ENCODE peak calls at places on chromosomes 13 and 19, in eight cellular contexts. One of them, this sample, is unnamed.

GRCh38 chr19:39557791-39558622 is 18.0 kb upstream of the EID2 start:
- DNase-seq in IMR-90: peak; percentile 11
- DNase-seq in CD8-positive, alpha-beta T cell: no peak
- DNase-seq in left lung: no peak
- DNase-seq in PC-3: peak; percentile 76
- DNase-seq in neuronal stem cell: no peak
- DNase-seq in tibial nerve: no peak
- DNase-seq in heart right ventricle: no peak
- DNase-seq in this sample: no peak

GRCh38 chr19:29712744-29713516 is 2.1 kb downstream of the C19orf12 start:
- DNase-seq in IMR-90: no peak
- DNase-seq in CD8-positive, alpha-beta T cell: no peak
- DNase-seq in left lung: no peak
- DNase-seq in PC-3: no peak
- DNase-seq in neuronal stem cell: no peak
- DNase-seq in tibial nerve: no peak
- DNase-seq in heart right ventricle: no peak
- DNase-seq in this sample: no peak

GRCh38 chr13:108895220-108895704 is 265.9 kb downstream of the MYO16 start:
- DNase-seq in IMR-90: peak; percentile 69
- DNase-seq in CD8-positive, alpha-beta T cell: no peak
- DNase-seq in left lung: no peak
- DNase-seq in PC-3: peak; percentile 88
- DNase-seq in neuronal stem cell: peak; percentile 6
- DNase-seq in tibial nerve: peak; percentile 56
- DNase-seq in heart right ventricle: no peak
- DNase-seq in this sample: no peak

GRCh38 chr13:65943024-65943423 is 1287.1 kb downstream of the PCDH9 start:
- DNase-seq in IMR-90: peak; percentile 45
- DNase-seq in CD8-positive, alpha-beta T cell: no peak
- DNase-seq in left lung: no peak
- DNase-seq in PC-3: peak; percentile 16
- DNase-seq in neuronal stem cell: no peak
- DNase-seq in tibial nerve: no peak
- DNase-seq in heart right ventricle: no peak
- DNase-seq in this sample: no peak

GRCh38 chr13:113623491-113624234 is 34.3 kb downstream of the ATP4B start:
- DNase-seq in IMR-90: no peak
- DNase-seq in CD8-positive, alpha-beta T cell: no peak
- DNase-seq in left lung: no peak
- DNase-seq in PC-3: no peak
- DNase-seq in neuronal stem cell: no peak
- DNase-seq in tibial nerve: no peak
- DNase-seq in heart right ventricle: no peak
- DNase-seq in this sample: no peak

GRCh38 chr19:48502720-48503018 is 9.0 kb downstream of the LMTK3 start:
- DNase-seq in IMR-90: no peak
- DNase-seq in CD8-positive, alpha-beta T cell: no peak
- DNase-seq in left lung: no peak
- DNase-seq in PC-3: no peak
- DNase-seq in neuronal stem cell: no peak
- DNase-seq in tibial nerve: no peak
- DNase-seq in heart right ventricle: no peak
- DNase-seq in this sample: no peak

GRCh38 chr19:2625434-2625833 is 77.1 kb downstream of the GNG7 start:
- DNase-seq in IMR-90: no peak
- DNase-seq in CD8-positive, alpha-beta T cell: no peak
- DNase-seq in left lung: peak; percentile 86
- DNase-seq in PC-3: no peak
- DNase-seq in neuronal stem cell: no peak
- DNase-seq in tibial nerve: peak; percentile 50
- DNase-seq in heart right ventricle: peak; percentile 43
- DNase-seq in this sample: no peak

GRCh38 chr19:33227242-33227650 is 1.6 kb upstream of the SLC7A10 start:
- DNase-seq in IMR-90: peak; percentile 6
- DNase-seq in CD8-positive, alpha-beta T cell: no peak
- DNase-seq in left lung: peak; percentile 76
- DNase-seq in PC-3: no peak
- DNase-seq in neuronal stem cell: no peak
- DNase-seq in tibial nerve: no peak
- DNase-seq in heart right ventricle: no peak
- DNase-seq in this sample: no peak

GRCh38 chr13:36795463-36795862 is 23.6 kb upstream of the RFXAP start:
- DNase-seq in IMR-90: no peak
- DNase-seq in CD8-positive, alpha-beta T cell: no peak
- DNase-seq in left lung: no peak
- DNase-seq in PC-3: no peak
- DNase-seq in neuronal stem cell: no peak
- DNase-seq in tibial nerve: no peak
- DNase-seq in heart right ventricle: no peak
- DNase-seq in this sample: no peak

GRCh38 chr19:50877338-50877737 is 4.1 kb downstream of the KLK2 start:
- DNase-seq in IMR-90: no peak
- DNase-seq in CD8-positive, alpha-beta T cell: no peak
- DNase-seq in left lung: no peak
- DNase-seq in PC-3: no peak
- DNase-seq in neuronal stem cell: no peak
- DNase-seq in tibial nerve: no peak
- DNase-seq in heart right ventricle: no peak
- DNase-seq in this sample: no peak

GRCh38 chr19:35942235-35942634 is 6.1 kb downstream of the LRFN3 start:
- DNase-seq in IMR-90: no peak
- DNase-seq in CD8-positive, alpha-beta T cell: no peak
- DNase-seq in left lung: peak; percentile 30
- DNase-seq in PC-3: no peak
- DNase-seq in neuronal stem cell: no peak
- DNase-seq in tibial nerve: no peak
- DNase-seq in heart right ventricle: no peak
- DNase-seq in this sample: no peak

GRCh38 chr19:52689804-52690394 is 44.9 kb downstream of the ZNF611 start:
- DNase-seq in IMR-90: no peak
- DNase-seq in CD8-positive, alpha-beta T cell: peak; percentile 33
- DNase-seq in left lung: peak; percentile 85
- DNase-seq in PC-3: no peak
- DNase-seq in neuronal stem cell: no peak
- DNase-seq in tibial nerve: peak; percentile 29
- DNase-seq in heart right ventricle: peak; percentile 40
- DNase-seq in this sample: no peak

GRCh38 chr19:3054972-3055740 is 7.1 kb downstream of the TLE5 start:
- DNase-seq in IMR-90: peak; percentile 17
- DNase-seq in CD8-positive, alpha-beta T cell: no peak
- DNase-seq in left lung: no peak
- DNase-seq in PC-3: peak; percentile 49
- DNase-seq in neuronal stem cell: no peak
- DNase-seq in tibial nerve: no peak
- DNase-seq in heart right ventricle: no peak
- DNase-seq in this sample: no peak

GRCh38 chr19:36514012-36514612 is 14.0 kb downstream of the ZNF260 start:
- DNase-seq in IMR-90: no peak
- DNase-seq in CD8-positive, alpha-beta T cell: no peak
- DNase-seq in left lung: no peak
- DNase-seq in PC-3: no peak
- DNase-seq in neuronal stem cell: no peak
- DNase-seq in tibial nerve: no peak
- DNase-seq in heart right ventricle: no peak
- DNase-seq in this sample: no peak

GRCh38 chr19:47111081-47111589 is 2.4 kb downstream of the ZC3H4 start:
- DNase-seq in IMR-90: no peak
- DNase-seq in CD8-positive, alpha-beta T cell: peak; percentile 51
- DNase-seq in left lung: peak; percentile 81
- DNase-seq in PC-3: no peak
- DNase-seq in neuronal stem cell: no peak
- DNase-seq in tibial nerve: no peak
- DNase-seq in heart right ventricle: peak; percentile 34
- DNase-seq in this sample: no peak

GRCh38 chr19:11673608-11674041 is 65.1 kb downstream of the ZNF823 start:
- DNase-seq in IMR-90: peak; percentile 55
- DNase-seq in CD8-positive, alpha-beta T cell: no peak
- DNase-seq in left lung: no peak
- DNase-seq in PC-3: peak; percentile 52
- DNase-seq in neuronal stem cell: peak; percentile 53
- DNase-seq in tibial nerve: peak; percentile 41
- DNase-seq in heart right ventricle: peak; percentile 83
- DNase-seq in this sample: no peak

GRCh38 chr19:53019684-53020083 is 6.0 kb downstream of the ERVV-1 start:
- DNase-seq in IMR-90: no peak
- DNase-seq in CD8-positive, alpha-beta T cell: no peak
- DNase-seq in left lung: no peak
- DNase-seq in PC-3: no peak
- DNase-seq in neuronal stem cell: no peak
- DNase-seq in tibial nerve: no peak
- DNase-seq in heart right ventricle: no peak
- DNase-seq in this sample: no peak

GRCh38 chr19:677201-677600 is 1.0 kb downstream of the FSTL3 start:
- DNase-seq in IMR-90: peak; percentile 79
- DNase-seq in CD8-positive, alpha-beta T cell: no peak
- DNase-seq in left lung: no peak
- DNase-seq in PC-3: peak; percentile 70
- DNase-seq in neuronal stem cell: no peak
- DNase-seq in tibial nerve: peak; percentile 67
- DNase-seq in heart right ventricle: peak; percentile 84
- DNase-seq in this sample: no peak

GRCh38 chr13:30431269-30431950 is 9.1 kb downstream of the UBE2L5 start:
- DNase-seq in IMR-90: peak; percentile 8
- DNase-seq in CD8-positive, alpha-beta T cell: no peak
- DNase-seq in left lung: no peak
- DNase-seq in PC-3: peak; percentile 85
- DNase-seq in neuronal stem cell: no peak
- DNase-seq in tibial nerve: no peak
- DNase-seq in heart right ventricle: no peak
- DNase-seq in this sample: no peak

DNA sequence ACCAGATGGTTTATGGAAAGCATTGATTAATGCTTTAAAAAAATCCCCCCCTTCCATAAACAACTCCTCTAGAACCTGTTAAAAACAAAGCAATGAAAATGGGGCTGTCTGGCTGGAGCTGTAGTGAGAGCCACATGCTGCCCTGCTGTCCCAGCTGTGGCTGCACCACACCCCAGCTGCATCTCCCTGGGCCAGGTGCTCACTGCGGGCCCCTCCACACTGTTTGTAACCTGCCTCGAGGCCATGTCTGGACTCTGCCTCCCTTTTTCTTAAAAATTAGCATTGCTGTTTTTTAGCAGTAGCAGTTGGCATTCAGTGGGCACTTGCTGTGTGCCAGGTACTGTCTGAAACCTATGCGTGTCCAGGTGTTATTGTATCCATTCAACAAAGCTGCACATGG is 15.2 kb upstream of the F2RL3 start:
- DNase-seq in IMR-90: no peak
- DNase-seq in CD8-positive, alpha-beta T cell: no peak
- DNase-seq in left lung: peak; percentile 14
- DNase-seq in PC-3: no peak
- DNase-seq in neuronal stem cell: no peak
- DNase-seq in tibial nerve: no peak
- DNase-seq in heart right ventricle: no peak
- DNase-seq in this sample: no peak
- H3K36me3 ChIP-seq in IMR-90: peaks cover 76% of the 10 kb centered on the region
- H3K36me3 ChIP-seq in CD8-positive, alpha-beta T cell: peaks cover 28% of the 10 kb centered on the region
- H3K36me3 ChIP-seq in left lung: peaks cover 2% of the 10 kb centered on the region
- H3K36me3 ChIP-seq in PC-3: peaks cover 47% of the 10 kb centered on the region
- H3K36me3 ChIP-seq in neuronal stem cell: peaks cover 52% of the 10 kb centered on the region
- H3K36me3 ChIP-seq in tibial nerve: peaks cover 84% of the 10 kb centered on the region
- H3K36me3 ChIP-seq in heart right ventricle: peaks cover 73% of the 10 kb centered on the region
- H3K36me3 ChIP-seq in this sample: peaks cover 83% of the 10 kb centered on the region

DNA sequence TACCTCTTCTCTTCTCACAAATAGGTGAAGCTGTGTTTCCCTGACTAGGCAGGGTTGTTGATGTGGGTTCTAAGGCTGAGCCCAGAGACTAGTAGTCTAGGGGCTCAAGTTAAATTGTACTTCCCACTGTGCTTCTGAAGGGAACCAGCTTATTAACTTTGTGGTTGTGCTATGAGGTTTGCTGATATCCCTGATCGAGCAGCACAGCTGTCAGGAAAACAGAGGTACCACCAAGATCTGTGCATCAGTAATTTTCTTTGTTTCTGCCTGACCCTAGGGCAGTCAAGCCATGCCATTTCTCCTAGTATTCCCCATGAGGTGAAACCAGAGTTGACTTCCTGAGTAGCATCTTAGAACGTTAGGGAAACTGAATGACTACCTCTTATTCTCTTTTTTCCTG is 853.8 kb upstream of the MIR17HG start:
- DNase-seq in IMR-90: no peak
- DNase-seq in CD8-positive, alpha-beta T cell: no peak
- DNase-seq in left lung: no peak
- DNase-seq in PC-3: no peak
- DNase-seq in neuronal stem cell: no peak
- DNase-seq in tibial nerve: no peak
- DNase-seq in heart right ventricle: no peak
- DNase-seq in this sample: no peak
- H3K27ac ChIP-seq in IMR-90: no peak overlapping the region
- H3K27ac ChIP-seq in CD8-positive, alpha-beta T cell: no peak overlapping the region
- H3K27ac ChIP-seq in left lung: no peak overlapping the region
- H3K27ac ChIP-seq in PC-3: no peak overlapping the region
- H3K27ac ChIP-seq in neuronal stem cell: no peak overlapping the region
- H3K27ac ChIP-seq in tibial nerve: no peak overlapping the region
- H3K27ac ChIP-seq in heart right ventricle: no peak overlapping the region
- H3K27ac ChIP-seq in this sample: no peak overlapping the region

GRCh38 chr13:94617389-94618000 is 15.8 kb downstream of the GPR180 start:
- DNase-seq in IMR-90: no peak
- DNase-seq in CD8-positive, alpha-beta T cell: peak; percentile 44
- DNase-seq in left lung: no peak
- DNase-seq in PC-3: peak; percentile 49
- DNase-seq in neuronal stem cell: peak; percentile 35
- DNase-seq in tibial nerve: peak; percentile 46
- DNase-seq in heart right ventricle: no peak
- DNase-seq in this sample: no peak
- H3K36me3 ChIP-seq in IMR-90: peaks cover 10% of the 10 kb centered on the region
- H3K36me3 ChIP-seq in CD8-positive, alpha-beta T cell: peaks cover 7% of the 10 kb centered on the region
- H3K36me3 ChIP-seq in left lung: no peaks in the 10 kb centered on the region
- H3K36me3 ChIP-seq in PC-3: peaks cover 14% of the 10 kb centered on the region
- H3K36me3 ChIP-seq in neuronal stem cell: no peaks in the 10 kb centered on the region
- H3K36me3 ChIP-seq in tibial nerve: peaks cover 23% of the 10 kb centered on the region
- H3K36me3 ChIP-seq in heart right ventricle: peaks cover 71% of the 10 kb centered on the region
- H3K36me3 ChIP-seq in this sample: no peaks in the 10 kb centered on the region

GRCh38 chr13:40390290-40391008 is 276.0 kb downstream of the FOXO1 start:
- DNase-seq in IMR-90: no peak
- DNase-seq in CD8-positive, alpha-beta T cell: no peak
- DNase-seq in left lung: no peak
- DNase-seq in PC-3: no peak
- DNase-seq in neuronal stem cell: peak; percentile 69
- DNase-seq in tibial nerve: no peak
- DNase-seq in heart right ventricle: no peak
- DNase-seq in this sample: no peak

GRCh38 chr13:40388617-40389016 is 277.8 kb downstream of the FOXO1 start:
- DNase-seq in IMR-90: peak; percentile 3
- DNase-seq in CD8-positive, alpha-beta T cell: peak; percentile 74
- DNase-seq in left lung: no peak
- DNase-seq in PC-3: peak; percentile 68
- DNase-seq in neuronal stem cell: no peak
- DNase-seq in tibial nerve: no peak
- DNase-seq in heart right ventricle: no peak
- DNase-seq in this sample: peak; percentile 32

GRCh38 chr13:40387775-40388174 is 278.7 kb downstream of the FOXO1 start:
- DNase-seq in IMR-90: no peak
- DNase-seq in CD8-positive, alpha-beta T cell: no peak
- DNase-seq in left lung: no peak
- DNase-seq in PC-3: no peak
- DNase-seq in neuronal stem cell: no peak
- DNase-seq in tibial nerve: no peak
- DNase-seq in heart right ventricle: no peak
- DNase-seq in this sample: no peak

GRCh38 chr13:40386586-40386985 is 279.9 kb downstream of the FOXO1 start:
- DNase-seq in IMR-90: no peak
- DNase-seq in CD8-positive, alpha-beta T cell: no peak
- DNase-seq in left lung: no peak
- DNase-seq in PC-3: no peak
- DNase-seq in neuronal stem cell: no peak
- DNase-seq in tibial nerve: no peak
- DNase-seq in heart right ventricle: no peak
- DNase-seq in this sample: no peak

GRCh38 chr13:40389081-40389641 is 277.3 kb downstream of the FOXO1 start:
- DNase-seq in IMR-90: no peak
- DNase-seq in CD8-positive, alpha-beta T cell: peak; percentile 33
- DNase-seq in left lung: no peak
- DNase-seq in PC-3: no peak
- DNase-seq in neuronal stem cell: no peak
- DNase-seq in tibial nerve: no peak
- DNase-seq in heart right ventricle: no peak
- DNase-seq in this sample: no peak
- H3K27ac ChIP-seq in IMR-90: no peak overlapping the region
- H3K27ac ChIP-seq in CD8-positive, alpha-beta T cell: peak overlapping the region; percentile 91
- H3K27ac ChIP-seq in left lung: no peak overlapping the region
- H3K27ac ChIP-seq in PC-3: peak overlapping the region; percentile 10
- H3K27ac ChIP-seq in neuronal stem cell: no peak overlapping the region
- H3K27ac ChIP-seq in tibial nerve: no peak overlapping the region
- H3K27ac ChIP-seq in heart right ventricle: no peak overlapping the region
- H3K27ac ChIP-seq in this sample: no peak overlapping the region